ENCODE peak calls at places on chromosome 10, in six cellular contexts. G, N, J, M, R and X are unnamed samples.

GRCh38 chr10:121928528-121928884 is 675 bp upstream of the ATE1 start:
- DNase-seq in G (peak), N (no peak), J (peak), M (peak), R (no peak), X (peak)

GRCh38 chr10:24862586-24862985 is 89.8 kb downstream of the PRTFDC1 start:
- DNase-seq in G (no peak), N (no peak), J (no peak), M (no peak), R (no peak), X (no peak)

GRCh38 chr10:74752371-74752990 is 73.9 kb upstream of the KAT6B start:
- DNase-seq in G (no peak), N (no peak), J (no peak), M (no peak), R (no peak), X (no peak)

GRCh38 chr10:76576276-76576962 is 1061.2 kb downstream of the KCNMA1 start:
- DNase-seq in G (peak), N (peak), J (no peak), M (no peak), R (no peak), X (no peak)

GRCh38 chr10:90047243-90047729 is 345.9 kb downstream of the KIF20B start:
- DNase-seq in G (no peak), N (no peak), J (no peak), M (peak), R (no peak), X (peak)

GRCh38 chr10:370222-370825 is 235.1 kb downstream of the ZMYND11 start:
- DNase-seq in G (no peak), N (peak), J (no peak), M (no peak), R (no peak), X (no peak)

GRCh38 chr10:129259128-129259527 is 207.9 kb upstream of the MGMT start:
- DNase-seq in G (no peak), N (no peak), J (no peak), M (no peak), R (no peak), X (no peak)

GRCh38 chr10:116255931-116256748 is 16.9 kb downstream of the GFRA1 start:
- DNase-seq in G (no peak), N (no peak), J (no peak), M (no peak), R (no peak), X (no peak)

GRCh38 chr10:133528845-133529575 is 1.8 kb downstream of the CYP2E1 start:
- DNase-seq in G (no peak), N (no peak), J (no peak), M (peak), R (no peak), X (peak)

GRCh38 chr10:9685596-9685995 is 1332.1 kb upstream of the CELF2 start:
- DNase-seq in G (no peak), N (no peak), J (no peak), M (no peak), R (no peak), X (no peak)

GRCh38 chr10:69733791-69734261 is 67.9 kb upstream of the COL13A1 start:
- DNase-seq in G (no peak), N (no peak), J (no peak), M (no peak), R (no peak), X (no peak)

GRCh38 chr10:79192677-79193003 is 123.9 kb downstream of the ZMIZ1 start:
- DNase-seq in G (no peak), N (no peak), J (peak), M (no peak), R (no peak), X (no peak)

GRCh38 chr10:31320179-31320597 is 1.2 kb downstream of the ZEB1 start:
- DNase-seq in G (peak), N (no peak), J (peak), M (peak), R (peak), X (peak)

GRCh38 chr10:27504897-27505457 is 873 bp downstream of the RAB18 start:
- DNase-seq in G (no peak), N (no peak), J (no peak), M (no peak), R (no peak), X (no peak)

GRCh38 chr10:47357131-47357582 is 9.0 kb downstream of the RBP3 start:
- DNase-seq in G (no peak), N (no peak), J (no peak), M (no peak), R (no peak), X (no peak)

GRCh38 chr10:18649364-18649959 is 1.9 kb downstream of the NSUN6 start:
- DNase-seq in G (no peak), N (no peak), J (no peak), M (no peak), R (no peak), X (no peak)

GRCh38 chr10:19702215-19702614 is 114.0 kb upstream of the PLXDC2 start:
- DNase-seq in G (no peak), N (no peak), J (no peak), M (no peak), R (no peak), X (no peak)

GRCh38 chr10:25017247-25017590 is 807 bp downstream of the THNSL1 start:
- DNase-seq in G (no peak), N (no peak), J (no peak), M (peak), R (no peak), X (peak)

GRCh38 chr10:123309740-123310139 is 155.5 kb downstream of the BUB3 start:
- DNase-seq in G (no peak), N (no peak), J (no peak), M (no peak), R (no peak), X (no peak)

GRCh38 chr10:23693895-23694294 is 255.0 kb downstream of the OTUD1 start:
- DNase-seq in G (no peak), N (no peak), J (no peak), M (no peak), R (no peak), X (no peak)

GRCh38 chr10:116469437-116469836 is 41.8 kb downstream of the PNLIPRP3 start:
- DNase-seq in G (no peak), N (no peak), J (no peak), M (no peak), R (no peak), X (no peak)

GRCh38 chr10:113297226-113297625 is 255.6 kb upstream of the HABP2 start:
- DNase-seq in G (no peak), N (no peak), J (no peak), M (no peak), R (no peak), X (no peak)

GRCh38 chr10:96130326-96130758 is 245 bp downstream of the ZNF518A start:
- DNase-seq in G (peak), N (peak), J (peak), M (peak), R (peak), X (peak)

GRCh38 chr10:116815641-116816415 is 33.5 kb upstream of the ENO4 start:
- DNase-seq in G (no peak), N (no peak), J (no peak), M (no peak), R (no peak), X (no peak)

GRCh38 chr10:89352039-89352597 is 24.3 kb downstream of the IFIT3 start:
- DNase-seq in G (no peak), N (peak), J (no peak), M (peak), R (peak), X (no peak)

GRCh38 chr10:108523016-108523415 is 1358.5 kb upstream of the SORCS1 start:
- DNase-seq in G (no peak), N (no peak), J (no peak), M (no peak), R (no peak), X (no peak)

GRCh38 chr10:59959619-59960018 is 53.3 kb upstream of the CCDC6 start:
- DNase-seq in G (no peak), N (no peak), J (no peak), M (no peak), R (no peak), X (no peak)

GRCh38 chr10:124659380-124659779 is 84.8 kb downstream of the FAM53B start:
- DNase-seq in G (no peak), N (no peak), J (no peak), M (no peak), R (no peak), X (no peak)

GRCh38 chr10:20110435-20111119 is 294.3 kb downstream of the PLXDC2 start:
- DNase-seq in G (no peak), N (no peak), J (no peak), M (no peak), R (no peak), X (no peak)

GRCh38 chr10:97875391-97875790 is 25.7 kb downstream of the GOLGA7B start:
- DNase-seq in G (no peak), N (no peak), J (no peak), M (no peak), R (no peak), X (no peak)

GRCh38 chr10:123229927-123230630 is 75.9 kb downstream of the BUB3 start:
- DNase-seq in G (no peak), N (no peak), J (no peak), M (no peak), R (no peak), X (no peak)

GRCh38 chr10:91924212-91925021 is 847 bp downstream of the BTAF1 start:
- DNase-seq in G (no peak), N (no peak), J (no peak), M (peak), R (no peak), X (peak)

GRCh38 chr10:122221958-122222357 is 49.1 kb upstream of the BTBD16 start:
- DNase-seq in G (no peak), N (no peak), J (no peak), M (no peak), R (no peak), X (no peak)

GRCh38 chr10:104680467-104681401 is 39.6 kb downstream of the SORCS3 start:
- DNase-seq in G (no peak), N (no peak), J (no peak), M (no peak), R (no peak), X (no peak)

GRCh38 chr10:7948601-7949000 is 105.9 kb upstream of the GATA3 start:
- DNase-seq in G (no peak), N (no peak), J (no peak), M (no peak), R (no peak), X (no peak)

DNA sequence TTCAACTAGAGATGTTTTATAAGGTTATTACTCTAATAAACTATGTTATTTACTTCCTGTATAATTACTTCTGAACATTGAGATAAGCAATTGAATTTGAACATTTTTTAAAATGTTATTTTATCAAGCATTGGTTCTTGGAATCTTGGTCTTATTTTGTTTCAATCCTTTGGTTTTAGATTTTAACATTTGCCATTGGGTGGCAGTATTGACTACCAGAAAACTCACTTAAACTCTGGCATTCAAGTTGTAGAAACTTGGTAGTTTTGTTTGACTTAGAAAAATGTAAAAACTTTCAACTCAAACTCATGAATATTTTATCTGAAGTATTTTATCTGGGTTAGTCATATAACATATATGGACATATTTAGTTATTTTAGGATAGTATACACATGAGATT is 48.1 kb downstream of the ATRNL1 start:
- DNase-seq in G (no peak), N (no peak), J (no peak), M (no peak), R (no peak), X (no peak)
- TF ChIP-seq CTCF in G (peak), N (peak), J (peak), M (no peak), R (peak), X (peak)

GRCh38 chr10:52491246-52492000 is 177.3 kb downstream of the DKK1 start:
- DNase-seq in G (no peak), N (no peak), J (no peak), M (no peak), R (no peak), X (no peak)

GRCh38 chr10:52486840-52487611 is 172.9 kb downstream of the DKK1 start:
- DNase-seq in G (no peak), N (peak), J (no peak), M (no peak), R (no peak), X (no peak)

GRCh38 chr10:52484426-52485065 is 170.5 kb downstream of the DKK1 start:
- DNase-seq in G (no peak), N (no peak), J (no peak), M (no peak), R (no peak), X (no peak)

GRCh38 chr10:52485486-52485885 is 171.4 kb downstream of the DKK1 start:
- DNase-seq in G (no peak), N (no peak), J (no peak), M (no peak), R (no peak), X (no peak)

GRCh38 chr10:52488606-52489485 is 174.8 kb downstream of the DKK1 start:
- DNase-seq in G (no peak), N (no peak), J (no peak), M (no peak), R (no peak), X (peak)
- TF ChIP-seq CTCF in G (peak), N (peak), J (peak), M (no peak), R (peak), X (peak)

GRCh38 chr10:14186245-14186644 is 144.5 kb downstream of the FRMD4A start:
- DNase-seq in G (no peak), N (no peak), J (no peak), M (no peak), R (no peak), X (no peak)
- TF ChIP-seq CTCF in G (no peak), N (peak), J (no peak), M (no peak), R (no peak), X (peak)

GRCh38 chr10:132001238-132001977 is 19.7 kb upstream of the BNIP3 start:
- DNase-seq in G (no peak), N (no peak), J (no peak), M (no peak), R (no peak), X (no peak)
- TF ChIP-seq CTCF in G (peak), N (peak), J (no peak), M (no peak), R (no peak), X (no peak)